ENCODE peak calls at places on chromosomes 12 and 14, in four cellular contexts. N, Y, U and F are unnamed samples.
A peak's percentile ranks its signal among the peaks of the same experiment; 100 is the strongest.

GRCh38 chr12:123232472-123232806 is 502 bp downstream of the MPHOSPH9 start:
- DNase-seq in N (no peak), Y (no peak), U (no peak), F (no peak)

GRCh38 chr14:92439551-92440344 is 73.8 kb upstream of the RIN3 start:
- DNase-seq in N (no peak), Y (no peak), U (no peak), F (peak; percentile 59)

GRCh38 chr12:28884861-28885260 is 264.2 kb upstream of the FAR2 start:
- DNase-seq in N (no peak), Y (no peak), U (no peak), F (no peak)

GRCh38 chr12:115000038-115000437 is 316.1 kb upstream of the TBX3 start:
- DNase-seq in N (no peak), Y (no peak), U (no peak), F (no peak)

GRCh38 chr12:39365364-39366001 is 77.4 kb downstream of the KIF21A start:
- DNase-seq in N (no peak), Y (peak; percentile 5), U (no peak), F (no peak)

GRCh38 chr14:75142494-75142893 is 15.6 kb upstream of the NEK9 start:
- DNase-seq in N (no peak), Y (no peak), U (no peak), F (no peak)

GRCh38 chr12:112837629-112838191 is 46.2 kb downstream of the RPH3A start:
- DNase-seq in N (no peak), Y (peak; percentile 37), U (no peak), F (no peak)

GRCh38 chr12:102879144-102879763 is 37.8 kb downstream of the PAH start:
- DNase-seq in N (peak; percentile 46), Y (peak; percentile 8), U (no peak), F (no peak)

GRCh38 chr12:106359620-106360399 is 2.3 kb downstream of the POLR3B start:
- DNase-seq in N (no peak), Y (no peak), U (no peak), F (no peak)

GRCh38 chr12:107356266-107356936 is 263.1 kb upstream of the CRY1 start:
- DNase-seq in N (no peak), Y (peak; percentile 70), U (no peak), F (no peak)

GRCh38 chr14:63431466-63431865 is 111.7 kb downstream of the PPP2R5E start:
- DNase-seq in N (no peak), Y (no peak), U (no peak), F (no peak)

GRCh38 chr12:2644678-2645405 is 149.9 kb upstream of the FKBP4 start:
- DNase-seq in N (no peak), Y (no peak), U (no peak), F (no peak)

GRCh38 chr12:6962285-6963015 is 8.0 kb downstream of the PHB2 start:
- DNase-seq in N (peak; percentile 85), Y (no peak), U (no peak), F (no peak)

GRCh38 chr12:76446090-76446489 is 97.9 kb upstream of the BBS10 start:
- DNase-seq in N (no peak), Y (no peak), U (no peak), F (no peak)

GRCh38 chr12:19248929-19249602 is 119.5 kb downstream of the PLEKHA5 start:
- DNase-seq in N (no peak), Y (peak; percentile 75), U (no peak), F (no peak)

GRCh38 chr12:41250748-41251147 is 62.6 kb downstream of the PDZRN4 start:
- DNase-seq in N (no peak), Y (no peak), U (no peak), F (no peak)

GRCh38 chr12:613996-614726 is 49.1 kb downstream of the NINJ2 start:
- DNase-seq in N (peak; percentile 16), Y (no peak), U (no peak), F (no peak)

GRCh38 chr14:75885829-75886228 is 96.0 kb downstream of the TGFB3 start:
- DNase-seq in N (no peak), Y (peak; percentile 59), U (no peak), F (no peak)

GRCh38 chr12:71938728-71939385 is at the start of gene TPH2:
- DNase-seq in N (peak; percentile 67), Y (peak; percentile 58), U (no peak), F (peak; percentile 36)

GRCh38 chr14:90177537-90178189 is 78.7 kb upstream of the PSMC1 start:
- DNase-seq in N (no peak), Y (no peak), U (no peak), F (no peak)

GRCh38 chr12:120327593-120327992 is at the start of gene PLA2G1B:
- DNase-seq in N (peak; percentile 92), Y (no peak), U (peak; percentile 26), F (no peak)

GRCh38 chr12:262817-263216 is at the start of gene SLC6A13:
- DNase-seq in N (no peak), Y (no peak), U (no peak), F (no peak)

GRCh38 chr12:71214511-71215285 is 56.9 kb upstream of the TSPAN8 start:
- DNase-seq in N (peak; percentile 39), Y (no peak), U (no peak), F (no peak)

GRCh38 chr14:83905157-83905556 is 1624.8 kb upstream of the FLRT2 start:
- DNase-seq in N (no peak), Y (no peak), U (no peak), F (no peak)

GRCh38 chr12:85834378-85834777 is 1.8 kb downstream of the RASSF9 start:
- DNase-seq in N (no peak), Y (no peak), U (no peak), F (no peak)

GRCh38 chr12:116672010-116672409 is 65.9 kb downstream of the SPRING1 start:
- DNase-seq in N (no peak), Y (no peak), U (no peak), F (no peak)
- H3K4me3 ChIP-seq in N (no peak overlapping the region), Y (no peak overlapping the region), U (no peak overlapping the region), F (no peak overlapping the region)

DNA sequence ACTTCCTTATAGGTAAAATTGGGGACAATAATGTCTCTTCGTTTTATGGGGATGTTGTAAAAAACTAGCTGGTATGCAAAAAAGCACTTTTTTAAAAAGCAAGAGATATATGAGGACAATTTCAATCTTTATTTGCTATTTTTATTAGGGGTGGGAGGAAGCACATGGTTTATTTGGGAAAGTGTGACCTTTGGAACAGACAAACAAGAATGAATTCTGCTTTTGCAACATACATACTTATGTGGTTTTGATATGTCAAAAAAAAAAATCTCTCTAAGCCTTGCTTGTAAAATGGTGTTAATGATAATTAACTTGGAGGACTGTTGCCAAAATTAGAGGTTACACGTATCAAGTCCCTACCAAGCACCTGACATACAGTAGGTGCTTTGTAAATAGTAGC is 4.6 kb upstream of the SUSD6 start:
- DNase-seq in N (no peak), Y (no peak), U (no peak), F (no peak)
- H3K4me1 ChIP-seq in N (peaks cover 22% of the 10 kb centered on the region), Y (peaks cover 8% of the 10 kb centered on the region), U (peaks cover 3% of the 10 kb centered on the region), F (peaks cover 2% of the 10 kb centered on the region)

DNA sequence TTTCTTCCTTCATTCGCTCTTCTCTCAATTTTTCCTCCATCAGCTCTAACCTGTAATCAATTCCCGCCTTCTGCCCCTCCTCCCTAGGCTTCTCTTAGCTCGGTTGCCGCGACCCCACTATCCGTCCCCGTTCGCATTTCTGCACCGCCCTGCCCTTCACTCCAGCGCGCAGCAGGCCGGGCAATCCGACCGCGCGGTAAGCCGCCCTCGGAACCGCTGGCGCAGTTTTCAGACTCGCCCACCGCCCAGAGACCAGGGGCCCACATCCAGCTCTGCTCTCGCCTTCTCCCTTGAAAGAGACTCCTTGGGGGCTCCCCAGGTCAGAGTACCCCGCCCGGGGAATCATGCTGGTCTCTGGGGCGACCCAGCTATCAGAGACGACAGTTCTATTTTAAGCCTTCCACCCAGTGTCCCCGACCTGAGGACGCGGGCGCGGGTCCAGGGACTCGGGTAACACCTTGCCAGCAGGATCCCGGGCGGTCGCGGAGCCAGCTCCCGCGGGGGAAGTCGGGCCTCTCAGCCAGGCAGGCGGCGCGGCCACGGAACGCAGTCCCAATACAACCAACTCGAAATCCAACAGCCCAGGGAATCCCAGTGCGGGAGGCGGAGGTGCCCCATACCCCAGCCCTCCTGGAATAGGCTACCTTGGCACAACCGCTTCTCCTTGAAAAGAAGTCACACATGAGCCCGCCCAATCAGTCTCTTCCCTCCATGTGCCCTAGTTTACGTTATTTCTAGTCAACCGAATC is 5.7 kb upstream of the SLC38A4 start:
- DNase-seq in N (peak; percentile 75), Y (peak; percentile 24), U (no peak), F (peak; percentile 79)
- H3K4me3 ChIP-seq in N (peak overlapping the region; percentile 6), Y (peak overlapping the region; percentile 43), U (peak overlapping the region; percentile 15), F (peak overlapping the region; percentile 32)

DNA sequence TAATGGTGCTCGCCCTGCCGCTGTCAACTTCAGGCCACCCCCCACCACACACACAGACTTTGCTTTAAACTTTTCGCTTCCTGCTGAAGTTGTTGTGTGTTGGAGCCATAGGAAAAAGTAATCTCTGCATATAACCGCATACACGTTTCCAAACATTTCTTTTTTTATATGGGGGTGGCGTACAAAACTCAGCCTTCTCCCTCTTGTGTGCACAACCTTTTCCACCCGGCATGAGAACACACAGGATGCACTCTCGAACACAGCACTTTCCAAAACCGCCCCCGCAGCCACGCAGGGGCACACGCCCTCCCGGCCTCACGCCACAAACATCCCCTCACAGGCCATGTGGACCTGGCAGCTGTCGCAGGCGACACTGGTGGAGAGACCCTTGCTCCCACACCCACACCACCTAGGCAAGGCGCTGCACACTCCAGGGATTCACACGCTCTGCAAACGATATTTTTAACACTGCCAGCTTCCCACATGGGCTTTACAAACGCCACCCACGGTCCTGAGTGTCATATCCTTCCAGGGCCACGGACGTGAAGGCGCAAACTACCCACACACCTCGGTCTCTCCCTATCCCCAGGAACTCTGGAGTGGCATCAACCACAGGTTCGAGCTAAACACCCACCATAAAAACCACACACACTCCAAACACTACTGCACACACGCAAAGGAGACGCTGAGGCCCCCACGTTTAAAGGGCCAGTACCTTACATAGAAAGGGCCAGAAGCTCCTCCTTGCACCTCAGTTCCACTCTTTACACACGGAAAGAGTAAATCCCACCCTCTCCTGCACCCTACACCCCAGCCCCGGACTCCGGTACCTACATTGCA is 12.3 kb upstream of the ITGB7 start:
- DNase-seq in N (peak; percentile 32), Y (peak; percentile 52), U (no peak), F (no peak)
- H3K4me1 ChIP-seq in N (peaks cover 56% of the 10 kb centered on the region), Y (peaks cover 40% of the 10 kb centered on the region), U (peaks cover 21% of the 10 kb centered on the region), F (peaks cover 76% of the 10 kb centered on the region)

DNA sequence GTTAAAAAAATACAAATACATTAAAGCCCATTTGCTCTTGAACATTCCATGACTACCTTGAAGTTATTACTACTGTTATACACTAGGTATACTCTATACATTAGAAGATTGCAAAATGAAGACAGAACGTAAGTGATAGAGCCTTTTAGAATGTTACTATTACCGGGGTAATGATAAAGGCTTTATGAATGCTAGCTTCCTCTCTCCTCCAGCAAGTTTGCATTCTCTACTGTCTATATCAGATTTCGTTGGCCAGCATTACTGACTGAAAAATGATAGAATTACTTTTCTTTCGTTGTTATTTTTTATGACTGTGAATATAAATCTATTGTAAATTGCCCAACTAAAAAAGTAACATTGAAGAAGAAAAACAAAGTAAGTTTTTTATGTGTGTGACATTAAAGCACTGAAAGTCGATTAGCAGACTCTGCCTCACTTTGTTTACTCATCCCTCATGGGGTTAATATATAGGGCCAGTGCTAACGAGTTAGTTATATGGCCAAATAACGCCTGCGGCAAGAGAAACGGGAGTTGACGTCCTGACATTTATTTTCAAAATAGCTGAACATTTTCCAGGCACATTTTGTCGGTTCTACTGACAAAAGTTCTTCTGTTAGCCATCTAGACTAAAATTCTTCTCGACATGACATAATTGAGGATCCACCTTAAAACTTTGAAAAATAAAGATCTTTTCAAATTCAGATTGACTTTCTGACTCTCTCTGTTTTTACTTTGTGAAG is 163.8 kb upstream of the KITLG start:
- DNase-seq in N (no peak), Y (no peak), U (no peak), F (no peak)
- H3K4me3 ChIP-seq in N (no peak overlapping the region), Y (no peak overlapping the region), U (no peak overlapping the region), F (no peak overlapping the region)